ENCODE peak calls at places on chromosome 14, in six cellular contexts. H is brain microvascular endothelial cell, C is stomach, W is body of pancreas, D is lower leg skin, J is Calu3. E is an unnamed sample.

GRCh38 chr14:104676694-104677505 is 12.5 kb upstream of the INF2 start:
- DNase-seq in H (no peak), C (no peak), W (no peak), D (no peak), J (no peak), E (peak)

GRCh38 chr14:51650721-51651387 is 856 bp upstream of the FRMD6 start:
- DNase-seq in H (no peak), C (no peak), W (peak), D (peak), J (peak), E (peak)

GRCh38 chr14:39912192-39913100 is 480.2 kb upstream of the FBXO33 start:
- DNase-seq in H (no peak), C (no peak), W (no peak), D (no peak), J (no peak), E (no peak)

GRCh38 chr14:85129907-85130306 is 400.0 kb upstream of the FLRT2 start:
- DNase-seq in H (no peak), C (no peak), W (peak), D (no peak), J (no peak), E (no peak)

GRCh38 chr14:105861985-105862465 is 335.6 kb downstream of the TMEM121 start:
- DNase-seq in H (no peak), C (peak), W (peak), D (peak), J (no peak), E (no peak)

GRCh38 chr14:106786697-106787096 is 1260.3 kb downstream of the TMEM121 start:
- DNase-seq in H (no peak), C (no peak), W (no peak), D (no peak), J (no peak), E (no peak)

GRCh38 chr14:69519253-69519661 is 34.7 kb downstream of the PLEKHD1 start:
- DNase-seq in H (no peak), C (no peak), W (no peak), D (no peak), J (no peak), E (peak)

GRCh38 chr14:55388160-55388559 is 23.5 kb downstream of the ATG14 start:
- DNase-seq in H (peak), C (no peak), W (no peak), D (no peak), J (no peak), E (no peak)

GRCh38 chr14:78355109-78355508 is 184.9 kb downstream of the NRXN3 start:
- DNase-seq in H (no peak), C (no peak), W (no peak), D (no peak), J (no peak), E (no peak)

GRCh38 chr14:37697489-37698121 is 102.2 kb downstream of the TTC6 start:
- DNase-seq in H (no peak), C (no peak), W (no peak), D (no peak), J (no peak), E (no peak)

GRCh38 chr14:48430805-48431204 is 755.4 kb upstream of the MDGA2 start:
- DNase-seq in H (no peak), C (no peak), W (no peak), D (no peak), J (no peak), E (no peak)

GRCh38 chr14:38469156-38469555 is 213.3 kb upstream of the CLEC14A start:
- DNase-seq in H (no peak), C (no peak), W (no peak), D (no peak), J (no peak), E (no peak)

GRCh38 chr14:22668417-22668816 is 24.3 kb upstream of the OR6J1 start:
- DNase-seq in H (peak), C (no peak), W (no peak), D (no peak), J (no peak), E (no peak)

GRCh38 chr14:26255213-26255612 is 342.6 kb downstream of the NOVA1 start:
- DNase-seq in H (no peak), C (no peak), W (no peak), D (no peak), J (no peak), E (no peak)

GRCh38 chr14:80973918-80974317 is 18.5 kb downstream of the TSHR start:
- DNase-seq in H (no peak), C (no peak), W (no peak), D (no peak), J (no peak), E (no peak)

GRCh38 chr14:35121026-35121886 is 534 bp downstream of the PPP2R3C start:
- DNase-seq in H (peak), C (no peak), W (peak), D (no peak), J (peak), E (peak)

GRCh38 chr14:100581228-100582145 is 5.7 kb downstream of the BEGAIN start:
- DNase-seq in H (no peak), C (no peak), W (peak), D (peak), J (no peak), E (no peak)

GRCh38 chr14:33515899-33516298 is 435.0 kb downstream of the EGLN3 start:
- DNase-seq in H (no peak), C (no peak), W (no peak), D (no peak), J (no peak), E (no peak)

GRCh38 chr14:72332871-72333270 is 400.6 kb downstream of the RGS6 start:
- DNase-seq in H (no peak), C (no peak), W (no peak), D (no peak), J (no peak), E (no peak)

GRCh38 chr14:33469898-33470297 is 481.0 kb downstream of the EGLN3 start:
- DNase-seq in H (no peak), C (peak), W (peak), D (no peak), J (no peak), E (no peak)

GRCh38 chr14:55102141-55102547 is 26.9 kb upstream of the LGALS3 start:
- DNase-seq in H (peak), C (peak), W (peak), D (peak), J (peak), E (peak)

GRCh38 chr14:92914087-92914656 is 8.8 kb upstream of the CHGA start:
- DNase-seq in H (no peak), C (no peak), W (peak), D (no peak), J (peak), E (peak)

GRCh38 chr14:94545131-94545841 is 16.0 kb upstream of the SERPINA4 start:
- DNase-seq in H (peak), C (no peak), W (no peak), D (peak), J (no peak), E (no peak)

GRCh38 chr14:24098927-24099813 is 5.1 kb downstream of the PCK2 start:
- DNase-seq in H (no peak), C (peak), W (peak), D (no peak), J (no peak), E (peak)

DNA sequence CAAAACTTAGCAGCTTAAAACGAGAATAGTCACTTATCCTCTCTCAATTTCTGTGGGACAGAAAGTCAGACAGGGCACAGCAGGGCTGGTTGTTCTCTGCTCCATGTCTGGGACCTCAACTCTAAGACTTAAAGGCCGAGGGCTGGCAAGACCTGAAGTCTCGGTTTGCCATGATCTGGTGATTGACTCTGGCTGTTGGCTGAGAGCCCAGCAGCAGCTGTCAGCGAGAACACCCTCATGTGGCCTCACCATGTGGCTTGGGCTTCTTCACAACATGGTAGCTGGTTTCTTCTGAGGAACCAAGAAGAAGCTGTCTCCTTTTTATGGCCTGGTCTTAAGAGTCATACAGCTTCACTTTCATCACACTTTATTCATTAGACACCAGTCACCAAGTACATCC is 1.7 kb upstream of the VASH1 start:
- DNase-seq in H (no peak), C (no peak), W (no peak), D (no peak), J (no peak), E (no peak)
- TF ChIP-seq CTCF in H (no peak), C (no peak), W (no peak), D (no peak), J (no peak), E (no peak)

DNA sequence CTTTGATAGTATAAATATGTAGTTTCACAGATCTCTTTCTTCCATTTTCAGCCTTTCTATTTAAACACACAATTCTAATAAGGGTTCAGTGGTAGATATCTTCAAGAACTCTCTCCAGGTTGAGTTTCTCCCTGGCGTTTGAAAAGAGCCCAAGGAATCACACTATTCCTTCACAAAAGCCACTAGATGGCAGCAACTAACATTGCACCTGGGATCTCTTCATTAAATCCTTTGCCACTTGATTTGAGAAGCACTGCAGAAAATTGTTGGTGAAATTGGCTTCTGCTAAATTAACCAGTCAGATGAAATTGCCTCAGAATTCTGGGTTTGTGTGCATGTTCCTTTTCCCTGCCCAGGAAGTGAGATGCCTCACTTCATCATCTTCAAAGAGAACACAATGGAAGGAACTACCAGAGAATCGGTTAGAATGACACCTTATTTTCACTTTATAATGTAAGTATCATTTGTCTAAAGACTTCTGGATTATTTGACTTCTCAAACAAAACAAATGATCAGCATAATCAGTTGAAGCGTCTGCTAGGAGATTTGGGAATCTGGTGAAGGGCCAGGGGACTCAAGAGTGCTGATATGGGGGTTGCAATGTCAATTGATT is 6.8 kb downstream of the CCDC198 start:
- DNase-seq in H (peak), C (no peak), W (peak), D (no peak), J (peak), E (no peak)
- TF ChIP-seq CTCF in H (peak), C (peak), W (peak), D (no peak), J (peak), E (peak)

DNA sequence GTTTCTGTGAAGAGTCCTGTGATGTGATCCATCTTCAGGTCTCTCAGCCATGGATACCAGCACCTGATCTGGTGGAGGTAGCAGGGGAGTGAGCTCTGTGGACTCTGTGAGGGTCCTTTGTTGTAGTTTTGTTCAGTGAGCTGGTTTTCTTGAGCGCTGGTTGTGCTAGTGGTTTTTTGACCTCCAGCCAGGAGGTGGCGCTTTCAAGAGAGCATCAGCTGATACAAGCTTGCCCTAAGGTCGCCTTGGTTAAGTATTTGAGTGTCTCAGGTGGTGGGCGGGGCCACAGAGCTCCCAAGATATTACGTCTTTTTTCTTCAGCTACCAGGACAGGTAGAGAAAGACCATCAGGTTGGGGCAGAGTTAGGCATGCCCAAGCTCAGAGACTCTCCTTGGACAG is 139.7 kb downstream of the TTLL5 start:
- DNase-seq in H (no peak), C (no peak), W (no peak), D (no peak), J (no peak), E (peak)
- TF ChIP-seq CTCF in H (peak), C (no peak), W (no peak), D (no peak), J (no peak), E (no peak)

GRCh38 chr14:98578204-98578603 is 693.8 kb downstream of the BCL11B start:
- DNase-seq in H (no peak), C (no peak), W (no peak), D (no peak), J (no peak), E (no peak)
- TF ChIP-seq CTCF in H (no peak), C (no peak), W (no peak), D (no peak), J (no peak), E (no peak)